ENCODE peak calls at places on chromosome 5, in four cellular contexts. Q, X, V and S are unnamed samples.

GRCh38 chr5:113770648-113771047 is 257.2 kb downstream of the YTHDC2 start:
- DNase-seq in V (no peak), X (no peak), Q (no peak), S (no peak)

GRCh38 chr5:127206320-127207113 is 84.1 kb upstream of the MEGF10 start:
- DNase-seq in Q (peak; percentile 90), V (no peak), X (peak; percentile 69), S (no peak)

GRCh38 chr5:53037141-53037859 is 48.1 kb downstream of the ITGA2 start:
- DNase-seq in V (no peak), Q (peak; percentile 90), X (no peak), S (no peak)

GRCh38 chr5:167765341-167765740 is 526.1 kb upstream of the WWC1 start:
- DNase-seq in V (no peak), X (no peak), Q (no peak), S (no peak)

GRCh38 chr5:175384724-175385552 is 59.0 kb downstream of the DRD1 start:
- DNase-seq in Q (no peak), V (no peak), X (no peak), S (no peak)

GRCh38 chr5:73625905-73626811 is at the start of gene ARHGEF28:
- DNase-seq in V (peak; percentile 73), Q (peak; percentile 47), X (peak; percentile 73), S (peak; percentile 56)

GRCh38 chr5:143433680-143434079 is 30.2 kb upstream of the NR3C1 start:
- DNase-seq in Q (no peak), V (peak; percentile 27), X (no peak), S (no peak)

GRCh38 chr5:175750476-175751080 is 92.7 kb downstream of the HRH2 start:
- DNase-seq in X (no peak), Q (no peak), V (no peak), S (peak; percentile 86)

GRCh38 chr5:2780421-2781171 is 29.1 kb upstream of the IRX2 start:
- DNase-seq in V (no peak), Q (no peak), X (no peak), S (no peak)